ENCODE peak calls at places on chromosomes 4 and X, in seven cellular contexts. Y is stomach; Z is DND-41; H is tibial nerve; A is osteoblast; O is CD4-positive, alpha-beta T cell; C is breast epithelium. V is an unnamed sample.

GRCh38 chrX:52923781-52924241 is 26.7 kb downstream of the FAM156B start:
- DNase-seq in O (no peak), A (peak), H (no peak), Y (peak), C (no peak), Z (no peak), V (no peak)

GRCh38 chr4:52837716-52838558 is 24.2 kb upstream of the RASL11B start:
- DNase-seq in A (peak), Y (no peak), Z (no peak), O (no peak), H (no peak), C (no peak), V (no peak)

GRCh38 chr4:176742211-176742610 is 50.5 kb downstream of the VEGFC start:
- DNase-seq in H (no peak), Y (no peak), O (no peak), A (no peak), C (no peak), Z (no peak), V (no peak)

GRCh38 chrX:138759217-138759943 is 47.9 kb upstream of the FGF13 start:
- DNase-seq in O (no peak), H (no peak), Z (no peak), C (no peak), A (no peak), Y (no peak), V (no peak)

GRCh38 chrX:17860179-17860780 is 818 bp downstream of the RAI2 start:
- DNase-seq in H (no peak), C (no peak), O (no peak), A (no peak), Y (no peak), Z (no peak), V (no peak)

GRCh38 chrX:46444011-46444410 is 101.2 kb downstream of the ZNF674 start:
- DNase-seq in H (no peak), C (no peak), Z (no peak), A (peak), Y (no peak), O (no peak), V (no peak)

GRCh38 chr4:57078685-57079521 is 31.3 kb downstream of the IGFBP7 start:
- DNase-seq in Z (no peak), O (no peak), C (no peak), H (no peak), Y (no peak), A (no peak), V (no peak)

GRCh38 chrX:68832101-68832416 is 3.2 kb downstream of the EFNB1 start:
- DNase-seq in C (no peak), A (peak), Z (peak), H (no peak), O (no peak), Y (peak), V (no peak)

GRCh38 chr4:77104405-77105292 is 28.9 kb upstream of the CCNI start:
- DNase-seq in Y (peak), H (peak), C (peak), O (no peak), Z (no peak), A (peak), V (peak)

GRCh38 chr4:69054578-69055200 is 41.6 kb upstream of the UGT2B7 start:
- DNase-seq in C (no peak), A (no peak), H (no peak), O (no peak), Z (no peak), Y (no peak), V (no peak)

GRCh38 chrX:69535661-69536060 is 31.5 kb downstream of the NALF2 start:
- DNase-seq in O (no peak), C (no peak), A (no peak), Z (no peak), H (no peak), Y (no peak), V (no peak)

GRCh38 chrX:150163181-150163930 is 199.8 kb upstream of the MAMLD1 start:
- DNase-seq in O (no peak), A (no peak), Y (no peak), H (no peak), Z (no peak), C (no peak), V (no peak)
- H3K27ac ChIP-seq in O (no peak), A (no peak), Y (no peak), H (no peak), Z (no peak), C (no peak), V (no peak)

GRCh38 chr4:38129452-38129830 is 169.2 kb downstream of the PTTG2 start:
- DNase-seq in C (no peak), O (no peak), A (no peak), Y (no peak), Z (no peak), H (no peak), V (no peak)
- H3K27ac ChIP-seq in C (no peak), O (no peak), A (peak), Y (peak), Z (no peak), H (no peak), V (no peak)

GRCh38 chr4:112862318-112862674 is 187.2 kb upstream of the ANK2 start:
- DNase-seq in H (no peak), Z (no peak), Y (no peak), A (no peak), C (no peak), O (no peak), V (no peak)
- H3K27ac ChIP-seq in H (peak), Z (no peak), Y (no peak), A (no peak), C (no peak), O (no peak), V (peak)

GRCh38 chr4:111391864-111392263 is 753.4 kb upstream of the FAM241A start:
- DNase-seq in Z (no peak), Y (no peak), A (no peak), O (no peak), C (no peak), H (no peak), V (no peak)
- H3K27ac ChIP-seq in Z (no peak), Y (no peak), A (no peak), O (no peak), C (no peak), H (no peak), V (no peak)

GRCh38 chrX:40579880-40580536 is 762 bp upstream of the ATP6AP2 start:
- DNase-seq in O (no peak), A (no peak), C (no peak), H (no peak), Y (no peak), Z (no peak), V (no peak)

GRCh38 chrX:40573763-40574162 is 7.0 kb upstream of the ATP6AP2 start:
- DNase-seq in H (no peak), A (no peak), C (no peak), Y (no peak), O (no peak), Z (peak), V (no peak)

GRCh38 chrX:40579139-40579538 is 1.6 kb upstream of the ATP6AP2 start:
- DNase-seq in O (no peak), H (no peak), Z (no peak), A (no peak), C (no peak), Y (no peak), V (no peak)

GRCh38 chrX:40578039-40578438 is 2.7 kb upstream of the ATP6AP2 start:
- DNase-seq in Y (no peak), O (no peak), C (no peak), A (no peak), Z (no peak), H (no peak), V (no peak)

GRCh38 chrX:40576291-40576690 is 4.5 kb upstream of the ATP6AP2 start:
- DNase-seq in Y (no peak), H (no peak), A (no peak), Z (no peak), C (no peak), O (no peak), V (no peak)
- H3K27ac ChIP-seq in Y (no peak), H (no peak), A (no peak), Z (no peak), C (no peak), O (no peak), V (no peak)

GRCh38 chrX:67777148-67777547 is 233.3 kb downstream of the AR start:
- DNase-seq in H (no peak), A (no peak), O (no peak), Y (no peak), Z (no peak), C (no peak), V (no peak)

GRCh38 chrX:67779099-67779498 is 235.3 kb downstream of the AR start:
- DNase-seq in A (no peak), Z (no peak), Y (no peak), C (no peak), H (no peak), O (no peak), V (no peak)

GRCh38 chrX:67781132-67781531 is 237.3 kb downstream of the AR start:
- DNase-seq in H (peak), Z (no peak), C (no peak), Y (no peak), A (peak), O (no peak), V (no peak)

GRCh38 chrX:67784712-67785111 is 240.9 kb downstream of the AR start:
- DNase-seq in Y (no peak), C (no peak), Z (no peak), A (no peak), H (no peak), O (no peak), V (no peak)

GRCh38 chrX:67780694-67781109 is 236.9 kb downstream of the AR start:
- DNase-seq in H (peak), A (peak), O (no peak), Z (peak), C (no peak), Y (peak), V (no peak)
- H3K27ac ChIP-seq in H (no peak), A (peak), O (no peak), Z (no peak), C (peak), Y (peak), V (no peak)

GRCh38 chr4:185576314-185576713 is 41.0 kb upstream of the PDLIM3 start:
- DNase-seq in H (no peak), O (no peak), Z (no peak), A (no peak), C (no peak), Y (no peak), V (no peak)
- H3K27ac ChIP-seq in H (no peak), O (no peak), Z (no peak), A (no peak), C (peak), Y (peak), V (no peak)

GRCh38 chrX:113804293-113804692 is 779.6 kb upstream of the HTR2C start:
- DNase-seq in Z (no peak), C (no peak), O (no peak), A (no peak), Y (no peak), H (no peak), V (no peak)
- H3K27ac ChIP-seq in Z (no peak), C (no peak), O (no peak), A (no peak), Y (no peak), H (no peak), V (no peak)

DNA sequence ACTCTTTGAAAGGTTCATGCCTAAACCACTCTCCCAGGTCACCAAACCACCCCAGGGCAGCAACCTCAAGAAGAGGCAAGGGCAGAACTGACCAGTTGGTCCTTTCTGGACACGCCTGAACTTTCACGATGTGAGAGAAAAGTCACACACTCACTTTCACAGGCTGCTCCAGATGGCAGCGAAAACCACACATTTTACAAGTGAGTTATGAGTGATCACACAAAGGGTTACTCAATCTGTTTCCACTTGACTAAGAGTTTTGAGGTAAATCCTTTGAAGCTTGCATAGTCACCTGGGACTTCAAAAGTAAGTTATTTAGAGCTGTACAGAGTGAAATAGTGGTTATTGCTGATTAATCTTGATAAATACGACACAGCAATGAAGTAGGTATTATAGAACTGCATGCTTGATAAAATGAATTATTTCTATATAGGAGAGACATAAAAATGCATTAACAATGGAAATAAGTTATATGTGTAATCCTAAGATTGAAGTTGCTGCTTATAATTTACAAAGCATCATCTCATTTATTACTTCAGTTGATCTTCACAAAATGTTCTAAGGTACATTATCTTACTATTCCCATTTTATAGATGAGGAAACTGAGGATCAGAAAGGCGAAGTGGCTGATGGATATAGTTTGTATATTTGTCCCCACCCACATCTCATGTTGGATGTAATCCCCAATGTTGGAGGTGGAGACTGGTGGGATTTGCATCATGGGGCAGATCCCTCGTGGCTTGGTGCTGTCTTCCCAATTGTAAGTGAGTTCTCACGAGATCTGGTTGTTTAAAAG is 103.0 kb upstream of the KLF3 start:
- DNase-seq in Z (no peak), H (no peak), O (no peak), Y (no peak), C (no peak), A (no peak), V (no peak)
- H3K27ac ChIP-seq in Z (no peak), H (no peak), O (no peak), Y (no peak), C (no peak), A (no peak), V (no peak)

V was measured in caudate nucleus.